ENCODE peak calls at places on chromosomes 7 and 10, in six cellular contexts. R is GM12878, J is K562, T is SK-N-SH, U is HepG2, G is H1. Q is an unnamed sample. For H3K4me1, the result is how much of the 10 kb centered on the place peaks cover.

GRCh38 chr7:130432886-130433285 is 7.9 kb downstream of the CEP41 start:
- DNase-seq in R (no peak), U (no peak), G (no peak), T (no peak), J (no peak), Q (no peak)

GRCh38 chr7:20307119-20307518 is 23.6 kb upstream of the ITGB8 start:
- DNase-seq in R (peak), G (no peak), J (peak), U (no peak), T (no peak), Q (no peak)

GRCh38 chr10:77601488-77601887 is 36.1 kb downstream of the KCNMA1 start:
- DNase-seq in G (no peak), R (no peak), J (no peak), U (no peak), T (no peak), Q (no peak)

GRCh38 chr7:85041599-85042216 is 145.1 kb downstream of the SEMA3D start:
- DNase-seq in J (peak), R (peak), U (peak), T (peak), G (no peak), Q (peak)

GRCh38 chr7:132354527-132354926 is 221.7 kb downstream of the PLXNA4 start:
- DNase-seq in U (no peak), G (no peak), R (no peak), J (no peak), T (peak), Q (no peak)

GRCh38 chr10:62817120-62817762 is 1.1 kb upstream of the EGR2 start:
- DNase-seq in U (no peak), J (peak), G (no peak), T (peak), R (no peak), Q (no peak)

GRCh38 chr10:25745976-25746375 is 188.1 kb upstream of the MYO3A start:
- DNase-seq in J (no peak), U (no peak), R (no peak), T (no peak), G (no peak), Q (no peak)

GRCh38 chr10:49609283-49610014 is 661 bp upstream of the SLC18A3 start:
- DNase-seq in U (no peak), G (no peak), T (peak), J (no peak), R (no peak), Q (no peak)

GRCh38 chr7:45007571-45008328 is 7.7 kb downstream of the CCM2 start:
- DNase-seq in R (peak), G (no peak), J (no peak), T (no peak), U (no peak), Q (no peak)

GRCh38 chr7:79453266-79453557 is 255 bp downstream of the MAGI2 start:
- DNase-seq in T (no peak), G (no peak), R (no peak), U (no peak), J (no peak), Q (no peak)
- H3K4me3 ChIP-seq in T (peak), G (peak), R (no peak), U (peak), J (no peak), Q (peak)

GRCh38 chr10:3095373-3096139 is 28.2 kb downstream of the PFKP start:
- DNase-seq in G (no peak), T (no peak), J (peak), R (peak), U (peak), Q (peak)
- H3K4me1 ChIP-seq in G (under half), T (under half), J (under half), R (under half), U (half or more), Q (half or more)

DNA sequence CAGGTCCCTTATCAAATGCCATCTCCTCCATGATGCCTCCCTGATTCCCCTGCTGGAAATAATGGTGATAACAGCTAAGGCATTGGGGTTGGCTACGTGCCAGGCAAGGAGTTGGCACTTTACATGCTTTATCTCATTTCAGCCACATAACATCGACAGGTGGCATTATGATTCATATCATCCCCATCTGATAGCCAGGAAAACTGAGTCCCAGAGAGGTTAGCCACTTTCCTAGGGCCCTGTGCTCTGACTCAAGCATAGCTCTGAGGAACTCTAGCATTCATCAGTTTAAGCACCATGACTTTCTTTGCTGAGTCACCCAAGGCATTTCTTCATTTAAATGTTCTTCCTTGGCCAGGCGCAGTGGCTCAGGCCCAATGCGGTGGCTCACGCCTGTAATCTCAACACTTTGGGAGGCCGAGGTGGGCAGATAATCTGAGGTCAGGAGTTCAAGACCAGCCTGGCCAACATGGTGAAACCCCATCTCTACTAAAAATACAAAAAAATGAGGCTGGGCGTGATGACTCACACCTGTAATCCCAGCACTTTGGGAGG is 6.6 kb downstream of the LEP start:
- DNase-seq in U (no peak), T (no peak), R (no peak), G (no peak), J (no peak), Q (no peak)
- TF ChIP-seq SIN3A in U (no peak), T (no peak), R (no peak), G (no peak), J (no peak), Q (no peak)

DNA sequence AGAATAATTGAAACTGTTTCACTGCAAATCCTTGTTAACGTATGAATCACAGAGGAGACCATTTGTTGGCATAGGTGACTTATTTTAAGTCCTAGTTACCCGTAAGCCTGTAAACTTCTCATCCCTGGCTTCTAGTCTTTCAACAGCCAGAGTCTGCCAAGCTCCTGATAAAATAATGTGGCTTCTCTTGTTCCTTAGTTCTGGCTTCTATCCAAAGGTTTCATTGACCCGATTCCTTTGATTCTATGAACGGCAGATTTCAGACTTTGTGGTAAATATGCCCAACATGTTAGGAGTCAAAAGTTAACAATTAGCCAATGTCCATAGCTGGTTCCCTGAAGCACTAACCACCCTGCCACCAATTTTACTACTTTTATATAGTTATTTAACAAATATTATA is 23.3 kb downstream of the DNAH11 start:
- DNase-seq in T (no peak), U (peak), G (no peak), R (no peak), J (no peak), Q (no peak)
- H3K4me3 ChIP-seq in T (no peak), U (no peak), G (no peak), R (no peak), J (no peak), Q (no peak)

GRCh38 chr7:142787783-142788182 is 17.0 kb downstream of the PRSS2 start:
- DNase-seq in R (no peak), T (no peak), U (no peak), G (no peak), J (no peak), Q (no peak)

GRCh38 chr7:142782922-142783900 is 12.4 kb downstream of the PRSS2 start:
- DNase-seq in G (peak), U (peak), T (peak), R (peak), J (peak), Q (peak)

GRCh38 chr7:142787034-142787768 is 16.4 kb downstream of the PRSS2 start:
- DNase-seq in U (no peak), J (no peak), G (no peak), R (no peak), T (no peak), Q (no peak)

GRCh38 chr7:142784096-142784495 is 13.3 kb downstream of the PRSS2 start:
- DNase-seq in T (no peak), G (no peak), R (no peak), U (no peak), J (no peak), Q (no peak)

DNA sequence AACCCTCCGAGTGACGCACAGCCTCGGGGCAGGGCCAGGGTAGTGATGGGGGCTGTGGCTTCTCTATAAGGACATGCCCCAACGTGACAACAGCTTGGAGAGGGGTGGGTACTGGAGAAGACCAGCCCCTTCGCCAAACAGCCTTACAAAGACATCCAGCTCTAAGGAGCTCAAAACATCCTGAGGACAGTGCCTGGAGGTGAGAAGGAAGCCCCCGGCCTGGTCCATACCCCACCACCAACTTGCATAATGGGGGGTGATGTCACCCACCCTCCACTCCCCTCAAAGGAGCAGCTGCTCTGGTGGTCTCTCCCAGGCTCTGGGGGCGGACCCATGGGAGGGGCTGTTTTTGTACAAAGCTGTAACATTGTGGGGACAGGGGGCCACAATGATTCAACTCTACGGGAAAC is 15.1 kb downstream of the PRSS2 start:
- DNase-seq in U (no peak), T (no peak), J (no peak), G (no peak), R (no peak), Q (no peak)
- H3K4me1 ChIP-seq in U (under half), T (under half), J (under half), G (under half), R (under half), Q (under half)

GRCh38 chr7:76257973-76258372 is 44.5 kb upstream of the HSPB1 start:
- DNase-seq in U (peak), T (peak), R (no peak), G (no peak), J (no peak), Q (no peak)
- TF ChIP-seq SIN3A in U (no peak), T (no peak), R (no peak), G (no peak), J (no peak), Q (no peak)